ENCODE peak calls at places on chromosomes 1 and 21, in ten cellular contexts. L is chondrocyte; C is stimulated activated CD4-positive, alpha-beta T cell treated with anti-CD3 and anti-CD28 coated beads, Interleukin-2, amount 100 ng/mL, for 48 hours; H is cardiac septum; I is NCI-H460; G is G401; S is HS-5; N is Right ventricle myocardium superior; Y is AG20443; A is activated naive CD4-positive, alpha-beta T cell. M is an unnamed sample.

GRCh38 chr1:87329756-87330200 is 1.1 kb downstream of the LMO4 start:
- DNase-seq in L (no peak), C (no peak), H (no peak), I (no peak), G (peak; percentile 31), S (no peak), N (no peak), Y (no peak), A (no peak), M (peak; percentile 35)

GRCh38 chr1:46513536-46513935 is 23.9 kb downstream of the DMBX1 start:
- DNase-seq in L (peak; percentile 37), C (no peak), H (no peak), I (no peak), G (no peak), S (no peak), N (no peak), Y (no peak), A (no peak), M (no peak)

GRCh38 chr21:32771134-32771523 is 426 bp downstream of the PAXBP1 start:
- DNase-seq in L (no peak), C (peak; percentile 10), H (peak; percentile 77), I (peak; percentile 6), G (peak; percentile 23), S (peak; percentile 14), N (peak; percentile 72), Y (peak; percentile 78), A (peak; percentile 42), M (peak; percentile 77)

GRCh38 chr1:119838255-119838654 is 27.0 kb upstream of the REG4 start:
- DNase-seq in L (no peak), C (no peak), H (no peak), I (no peak), G (no peak), S (no peak), N (no peak), Y (no peak), A (no peak), M (no peak)

GRCh38 chr21:33848252-33848953 is 67.2 kb downstream of the ATP5PO start:
- DNase-seq in L (peak; percentile 47), C (no peak), H (no peak), I (no peak), G (no peak), S (no peak), N (no peak), Y (no peak), A (no peak), M (no peak)

GRCh38 chr1:159911668-159912067 is 11.7 kb upstream of the CFAP45 start:
- DNase-seq in L (no peak), C (no peak), H (no peak), I (no peak), G (no peak), S (no peak), N (no peak), Y (no peak), A (no peak), M (no peak)

GRCh38 chr1:25936940-25937339 is 30.7 kb upstream of the STMN1 start:
- DNase-seq in L (no peak), C (no peak), H (no peak), I (no peak), G (no peak), S (no peak), N (no peak), Y (no peak), A (no peak), M (no peak)

GRCh38 chr1:90721210-90722194 is 4.4 kb upstream of the BARHL2 start:
- DNase-seq in L (no peak), C (peak; percentile 49), H (no peak), I (peak; percentile 35), G (peak; percentile 92), S (peak; percentile 38), N (no peak), Y (peak; percentile 72), A (no peak), M (peak; percentile 70)

GRCh38 chr1:220159026-220159425 is 65.1 kb downstream of the IARS2 start:
- DNase-seq in L (no peak), C (no peak), H (no peak), I (no peak), G (no peak), S (no peak), N (no peak), Y (no peak), A (no peak), M (no peak)

GRCh38 chr1:27491748-27492700 is 2.1 kb upstream of the WASF2 start:
- DNase-seq in L (peak; percentile 75), C (no peak), H (no peak), I (no peak), G (peak; percentile 37), S (no peak), N (peak; percentile 72), Y (no peak), A (no peak), M (peak; percentile 44)

GRCh38 chr1:8754993-8755392 is 62.4 kb downstream of the RERE start:
- DNase-seq in L (no peak), C (no peak), H (no peak), I (no peak), G (peak; percentile 39), S (no peak), N (no peak), Y (no peak), A (no peak), M (no peak)

GRCh38 chr1:109274533-109275476 is 8.1 kb downstream of the PSRC1 start:
- DNase-seq in L (peak; percentile 80), C (no peak), H (no peak), I (peak; percentile 50), G (no peak), S (no peak), N (peak; percentile 58), Y (no peak), A (no peak), M (no peak)

GRCh38 chr1:93340090-93340489 is 5.6 kb upstream of the DR1 start:
- DNase-seq in L (no peak), C (no peak), H (no peak), I (no peak), G (no peak), S (no peak), N (no peak), Y (no peak), A (no peak), M (no peak)

GRCh38 chr1:35554261-35555211 is 2.7 kb downstream of the KIAA0319L start:
- DNase-seq in L (no peak), C (no peak), H (no peak), I (no peak), G (peak; percentile 78), S (no peak), N (no peak), Y (no peak), A (no peak), M (no peak)

GRCh38 chr1:18583326-18583941 is 47.2 kb upstream of the PAX7 start:
- DNase-seq in L (no peak), C (no peak), H (no peak), I (no peak), G (peak; percentile 65), S (no peak), N (peak; percentile 81), Y (no peak), A (no peak), M (no peak)

GRCh38 chr1:248807067-248807737 is 18.5 kb downstream of the SH3BP5L start:
- DNase-seq in L (no peak), C (peak; percentile 46), H (peak; percentile 85), I (peak; percentile 51), G (peak; percentile 60), S (no peak), N (peak; percentile 71), Y (peak; percentile 70), A (peak; percentile 44), M (no peak)

GRCh38 chr1:11730429-11730861 is 5.5 kb upstream of the AGTRAP start:
- DNase-seq in L (no peak), C (no peak), H (no peak), I (no peak), G (no peak), S (no peak), N (no peak), Y (peak; percentile 69), A (peak; percentile 14), M (peak; percentile 53)

GRCh38 chr1:201827321-201828281 is 1.4 kb upstream of the IPO9 start:
- DNase-seq in L (no peak), C (no peak), H (no peak), I (no peak), G (no peak), S (no peak), N (no peak), Y (no peak), A (no peak), M (peak; percentile 21)

GRCh38 chr1:115409097-115409852 is 71.2 kb upstream of the NGF start:
- DNase-seq in L (no peak), C (no peak), H (peak; percentile 74), I (no peak), G (no peak), S (no peak), N (peak; percentile 46), Y (no peak), A (no peak), M (no peak)

GRCh38 chr1:22018583-22019559 is 17.4 kb downstream of the CELA3A start:
- DNase-seq in L (no peak), C (peak; percentile 43), H (no peak), I (peak; percentile 42), G (no peak), S (peak; percentile 93), N (no peak), Y (peak; percentile 79), A (peak; percentile 41), M (peak; percentile 88)

GRCh38 chr1:78519446-78519845 is 28.7 kb downstream of the PTGFR start:
- DNase-seq in L (no peak), C (no peak), H (no peak), I (no peak), G (no peak), S (peak; percentile 8), N (no peak), Y (peak; percentile 48), A (no peak), M (peak; percentile 40)

GRCh38 chr1:92907949-92908684 is 53.1 kb downstream of the DIPK1A start:
- DNase-seq in L (no peak), C (no peak), H (no peak), I (no peak), G (no peak), S (no peak), N (no peak), Y (no peak), A (no peak), M (peak; percentile 46)

GRCh38 chr1:192732787-192733186 is 76.1 kb upstream of the RGS2 start:
- DNase-seq in L (no peak), C (no peak), H (no peak), I (no peak), G (no peak), S (no peak), N (no peak), Y (no peak), A (no peak), M (no peak)

GRCh38 chr1:247639381-247639981 is 34.1 kb downstream of the OR2G3 start:
- DNase-seq in L (peak; percentile 87), C (no peak), H (peak; percentile 86), I (no peak), G (peak; percentile 14), S (no peak), N (peak; percentile 88), Y (peak; percentile 68), A (peak; percentile 15), M (no peak)

GRCh38 chr1:154327466-154328317 is 2.4 kb downstream of the ATP8B2 start:
- DNase-seq in L (no peak), C (no peak), H (no peak), I (no peak), G (peak; percentile 16), S (no peak), N (no peak), Y (no peak), A (no peak), M (no peak)

GRCh38 chr1:67748630-67749029 is 63.6 kb downstream of the GADD45A start:
- DNase-seq in L (no peak), C (no peak), H (no peak), I (no peak), G (no peak), S (no peak), N (no peak), Y (peak; percentile 63), A (no peak), M (peak; percentile 65)

GRCh38 chr1:10615932-10616671 is 141.4 kb downstream of the PEX14 start:
- DNase-seq in L (peak; percentile 57), C (no peak), H (peak; percentile 56), I (no peak), G (no peak), S (no peak), N (no peak), Y (no peak), A (no peak), M (no peak)

GRCh38 chr1:80365634-80366033 is 1359.1 kb upstream of the ADGRL4 start:
- DNase-seq in L (no peak), C (no peak), H (no peak), I (no peak), G (no peak), S (no peak), N (no peak), Y (no peak), A (no peak), M (no peak)